ENCODE peak calls at places on chromosomes 5 and 9, in seven cellular contexts. S is thoracic aorta, U is fibroblast of mammary gland, I is right cardiac atrium, E is iPS DF 6.9, G is OCI-LY7, N is foreskin fibroblast. Y is an unnamed sample.

GRCh38 chr9:16361939-16362338 is 508.5 kb downstream of the BNC2 start:
- DNase-seq in S (no peak), U (no peak), I (no peak), E (no peak), G (no peak), N (no peak), Y (no peak)

GRCh38 chr5:43674536-43674935 is 71.6 kb downstream of the NNT start:
- DNase-seq in S (no peak), U (no peak), I (no peak), E (no peak), G (no peak), N (no peak), Y (no peak)

GRCh38 chr9:133306242-133307194 is 29.5 kb downstream of the SURF6 start:
- DNase-seq in S (no peak), U (no peak), I (no peak), E (no peak), G (no peak), N (no peak), Y (no peak)

GRCh38 chr9:129567842-129568559 is 52.9 kb downstream of the C9orf50 start:
- DNase-seq in S (no peak), U (peak), I (peak), E (no peak), G (no peak), N (peak), Y (no peak)

GRCh38 chr5:145666591-145666990 is 168.6 kb downstream of the PRELID2 start:
- DNase-seq in S (no peak), U (no peak), I (no peak), E (no peak), G (no peak), N (no peak), Y (no peak)

GRCh38 chr5:174625591-174626365 is 98.6 kb upstream of the MSX2 start:
- DNase-seq in S (no peak), U (no peak), I (no peak), E (no peak), G (no peak), N (no peak), Y (no peak)

GRCh38 chr5:128111818-128112448 is 28.4 kb downstream of the SLC12A2 start:
- DNase-seq in S (no peak), U (peak), I (no peak), E (no peak), G (no peak), N (peak), Y (peak)

GRCh38 chr5:38450627-38451371 is 105.6 kb downstream of the LIFR start:
- DNase-seq in S (no peak), U (peak), I (no peak), E (no peak), G (no peak), N (peak), Y (no peak)

GRCh38 chr5:141512390-141513020 is 23.6 kb downstream of the PCDHGC5 start:
- DNase-seq in S (peak), U (peak), I (peak), E (no peak), G (peak), N (peak), Y (no peak)

GRCh38 chr5:158026248-158027031 is 167.5 kb upstream of the CLINT1 start:
- DNase-seq in S (no peak), U (peak), I (no peak), E (no peak), G (no peak), N (peak), Y (no peak)

GRCh38 chr5:107997338-107997979 is 326.7 kb upstream of the EFNA5 start:
- DNase-seq in S (no peak), U (peak), I (no peak), E (no peak), G (no peak), N (no peak), Y (peak)

GRCh38 chr5:172697123-172698121 is 56.4 kb downstream of the NEURL1B start:
- DNase-seq in S (peak), U (peak), I (peak), E (peak), G (peak), N (peak), Y (peak)

GRCh38 chr5:55113327-55113726 is 10.9 kb downstream of the GZMA start:
- DNase-seq in S (no peak), U (no peak), I (no peak), E (no peak), G (no peak), N (no peak), Y (no peak)

GRCh38 chr5:37249820-37250175 is 622 bp upstream of the CPLANE1 start:
- DNase-seq in S (no peak), U (no peak), I (no peak), E (no peak), G (no peak), N (no peak), Y (no peak)

GRCh38 chr9:112764837-112765236 is 14.3 kb downstream of the SNX30 start:
- DNase-seq in S (no peak), U (no peak), I (no peak), E (no peak), G (no peak), N (no peak), Y (no peak)

GRCh38 chr9:127341152-127341551 is 55.8 kb upstream of the SLC2A8 start:
- DNase-seq in S (no peak), U (no peak), I (peak), E (no peak), G (no peak), N (no peak), Y (no peak)

GRCh38 chr9:125932012-125932411 is 184.8 kb downstream of the PBX3 start:
- DNase-seq in S (peak), U (peak), I (no peak), E (no peak), G (no peak), N (peak), Y (peak)

GRCh38 chr5:65778126-65778525 is 56.1 kb downstream of the NLN start:
- DNase-seq in S (no peak), U (no peak), I (no peak), E (no peak), G (no peak), N (no peak), Y (no peak)

GRCh38 chr9:19988281-19988680 is 199.4 kb upstream of the SLC24A2 start:
- DNase-seq in S (no peak), U (no peak), I (no peak), E (no peak), G (no peak), N (no peak), Y (no peak)

GRCh38 chr9:126363847-126364671 is 37.4 kb downstream of the MVB12B start:
- DNase-seq in S (no peak), U (no peak), I (no peak), E (no peak), G (no peak), N (peak), Y (peak)

GRCh38 chr5:127298623-127299022 is 8.0 kb downstream of the MEGF10 start:
- DNase-seq in S (no peak), U (peak), I (no peak), E (no peak), G (no peak), N (no peak), Y (no peak)

GRCh38 chr9:93686127-93686879 is 109.9 kb downstream of the PHF2 start:
- DNase-seq in S (no peak), U (no peak), I (no peak), E (no peak), G (no peak), N (no peak), Y (no peak)

GRCh38 chr5:35853652-35854051 is 3.0 kb upstream of the IL7R start:
- DNase-seq in S (no peak), U (no peak), I (peak), E (no peak), G (no peak), N (no peak), Y (no peak)

GRCh38 chr5:132002701-132003100 is 8.8 kb downstream of the ACSL6 start:
- DNase-seq in S (no peak), U (no peak), I (no peak), E (no peak), G (no peak), N (no peak), Y (no peak)

GRCh38 chr5:125134216-125135081 is 388.0 kb upstream of the ZNF608 start:
- DNase-seq in S (no peak), U (peak), I (no peak), E (no peak), G (no peak), N (peak), Y (peak)

GRCh38 chr9:133509179-133510083 is 15.3 kb downstream of the MYMK start:
- DNase-seq in S (no peak), U (no peak), I (peak), E (no peak), G (peak), N (no peak), Y (no peak)

GRCh38 chr9:125332527-125332926 is 70.9 kb downstream of the GAPVD1 start:
- DNase-seq in S (no peak), U (no peak), I (no peak), E (no peak), G (no peak), N (no peak), Y (no peak)

GRCh38 chr9:26723486-26723885 is 169.1 kb downstream of the CAAP1 start:
- DNase-seq in S (no peak), U (peak), I (no peak), E (peak), G (no peak), N (no peak), Y (peak)

GRCh38 chr9:112764344-112764743 is 13.8 kb downstream of the SNX30 start:
- DNase-seq in S (no peak), U (peak), I (no peak), E (no peak), G (no peak), N (peak), Y (no peak)

GRCh38 chr5:171168177-171168576 is 140.9 kb upstream of the TLX3 start:
- DNase-seq in S (no peak), U (no peak), I (no peak), E (no peak), G (no peak), N (no peak), Y (no peak)

GRCh38 chr5:3126639-3127038 is 375.2 kb upstream of the IRX2 start:
- DNase-seq in S (no peak), U (no peak), I (no peak), E (no peak), G (no peak), N (no peak), Y (no peak)

GRCh38 chr9:136566899-136567298 is 21.1 kb upstream of the NOTCH1 start:
- DNase-seq in S (no peak), U (peak), I (peak), E (no peak), G (no peak), N (no peak), Y (no peak)

DNA sequence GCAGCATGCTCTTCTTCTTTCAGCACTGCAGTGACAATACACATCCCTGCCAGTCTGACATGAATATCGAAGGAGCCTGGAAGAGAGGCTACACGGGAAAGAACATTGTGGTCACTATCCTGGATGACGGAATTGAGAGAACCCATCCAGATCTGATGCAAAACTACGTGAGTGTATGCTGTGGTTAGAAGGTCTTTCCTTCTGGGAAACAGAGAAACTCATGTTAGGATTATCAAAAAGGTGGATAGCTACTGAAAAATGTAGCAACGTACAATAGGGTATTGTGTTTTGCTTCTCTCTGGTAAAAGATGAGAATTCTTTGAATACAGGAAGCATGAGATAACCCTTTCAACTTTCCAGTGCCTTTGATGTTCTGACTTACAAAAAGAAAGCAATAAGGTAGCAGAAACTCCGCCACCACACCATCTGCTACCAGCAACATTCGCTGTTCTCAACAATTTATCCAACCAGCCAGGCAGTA is 133.3 kb downstream of the PCSK5 start:
- DNase-seq in S (no peak), U (peak), I (no peak), E (no peak), G (no peak), N (no peak), Y (peak)
- H3K4me3 ChIP-seq in S (no peak), U (no peak), I (no peak), E (no peak), G (no peak), N (no peak), Y (no peak)

DNA sequence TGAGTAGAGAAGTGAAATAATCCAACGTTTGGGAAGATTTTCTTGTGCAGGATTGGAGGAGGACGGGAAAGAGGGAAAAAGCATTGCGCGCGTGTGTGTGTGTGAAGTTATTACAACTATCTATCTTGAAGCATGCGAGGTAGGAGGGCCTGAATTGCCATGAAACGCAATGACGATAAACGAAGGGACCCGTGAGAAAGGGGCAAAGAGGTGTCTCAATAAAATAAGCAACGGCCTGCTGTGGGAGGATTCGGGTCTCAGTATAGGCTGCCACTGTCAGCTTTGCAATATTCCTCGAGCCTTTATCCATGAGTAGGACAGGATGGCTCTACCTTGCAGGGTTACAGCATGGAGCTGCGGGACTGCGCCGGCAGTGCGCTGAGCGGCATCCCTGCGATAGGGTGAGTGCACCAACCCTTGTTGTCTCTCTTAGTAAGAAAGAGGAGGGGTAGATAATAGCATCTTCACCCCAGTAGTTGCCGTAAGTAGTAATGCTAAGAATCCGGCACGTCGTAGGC is 631 bp upstream of the RCL1 start:
- DNase-seq in S (no peak), U (peak), I (no peak), E (peak), G (no peak), N (no peak), Y (no peak)
- H3K4me3 ChIP-seq in S (peak), U (peak), I (peak), E (peak), G (peak), N (peak), Y (peak)

GRCh38 chr9:135488013-135488330 is 8.4 kb downstream of the PPP1R26 start:
- DNase-seq in S (no peak), U (no peak), I (no peak), E (no peak), G (no peak), N (no peak), Y (no peak)

GRCh38 chr9:135490980-135491444 is 9.5 kb upstream of the MRPS2 start:
- DNase-seq in S (no peak), U (no peak), I (no peak), E (no peak), G (no peak), N (no peak), Y (no peak)

GRCh38 chr9:135490166-135490870 is 10.2 kb upstream of the MRPS2 start:
- DNase-seq in S (no peak), U (no peak), I (no peak), E (no peak), G (no peak), N (no peak), Y (no peak)

GRCh38 chr9:135488527-135488926 is 8.9 kb downstream of the PPP1R26 start:
- DNase-seq in S (no peak), U (no peak), I (no peak), E (no peak), G (no peak), N (no peak), Y (no peak)

DNA sequence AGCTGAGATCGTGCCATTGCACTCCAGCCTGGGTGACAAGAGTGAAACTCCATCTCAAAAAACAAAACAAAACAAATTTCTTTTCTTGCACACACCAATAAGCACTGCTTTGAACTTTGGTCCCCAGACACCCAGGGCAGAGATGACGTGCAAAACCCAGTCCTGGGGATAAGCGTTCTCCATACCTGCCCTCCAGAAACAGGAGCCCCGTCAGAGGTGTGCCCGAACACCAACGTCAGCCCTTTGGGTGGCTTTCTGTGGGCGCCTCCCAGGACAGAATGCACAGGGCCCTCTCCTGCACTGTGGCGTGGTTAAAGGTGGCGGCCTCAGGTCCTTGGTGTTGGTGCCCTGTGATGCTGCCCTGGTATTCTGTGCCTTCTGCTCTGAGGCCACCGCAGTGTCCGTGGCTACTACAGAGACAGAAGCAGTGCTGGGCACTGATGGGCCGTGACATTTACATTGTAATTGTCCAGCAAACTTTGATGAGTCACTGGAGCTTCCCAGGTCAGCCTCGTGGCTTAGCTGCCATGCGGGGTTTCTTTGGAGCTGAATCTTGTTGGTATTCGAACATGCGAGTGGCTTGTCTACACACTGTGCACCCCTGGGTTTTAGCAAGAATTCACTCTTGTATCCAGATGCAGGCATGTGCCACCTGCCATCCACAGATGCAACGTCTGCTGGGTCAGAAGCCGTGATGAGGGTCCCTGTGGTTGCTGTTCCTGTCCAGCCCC is 9.8 kb downstream of the PPP1R26 start:
- DNase-seq in S (no peak), U (no peak), I (no peak), E (no peak), G (no peak), N (no peak), Y (no peak)
- H3K4me3 ChIP-seq in S (no peak), U (no peak), I (no peak), E (no peak), G (no peak), N (no peak), Y (no peak)

GRCh38 chr5:27479859-27480258 is 441.5 kb upstream of the CDH9 start:
- DNase-seq in S (no peak), U (no peak), I (no peak), E (no peak), G (no peak), N (no peak), Y (no peak)
- H3K4me3 ChIP-seq in S (no peak), U (no peak), I (no peak), E (no peak), G (no peak), N (no peak), Y (no peak)

GRCh38 chr5:180889366-180889765 is 9.6 kb upstream of the BTNL8 start:
- DNase-seq in S (no peak), U (no peak), I (no peak), E (no peak), G (no peak), N (no peak), Y (no peak)
- H3K4me3 ChIP-seq in S (no peak), U (no peak), I (no peak), E (no peak), G (no peak), N (no peak), Y (no peak)